ENCODE peak calls at places on chromosomes 2 and 18, in five cellular contexts. One of them, this sample, is unnamed.

GRCh38 chr2:218230882-218231281 is 13.9 kb downstream of the ARPC2 start:
- DNase-seq in AG09319: no peak
- DNase-seq in psoas muscle: no peak
- DNase-seq in GM13977: no peak
- DNase-seq in HFF-Myc: no peak
- DNase-seq in this sample: no peak

GRCh38 chr2:63060079-63060482 is 9.5 kb downstream of the OTX1 start:
- DNase-seq in AG09319: no peak
- DNase-seq in psoas muscle: no peak
- DNase-seq in GM13977: peak
- DNase-seq in HFF-Myc: no peak
- DNase-seq in this sample: no peak

GRCh38 chr18:41753826-41754225 is 201.2 kb upstream of the PIK3C3 start:
- DNase-seq in AG09319: no peak
- DNase-seq in psoas muscle: no peak
- DNase-seq in GM13977: no peak
- DNase-seq in HFF-Myc: no peak
- DNase-seq in this sample: no peak

GRCh38 chr18:46002934-46003333 is 35.8 kb upstream of the EPG5 start:
- DNase-seq in AG09319: no peak
- DNase-seq in psoas muscle: no peak
- DNase-seq in GM13977: no peak
- DNase-seq in HFF-Myc: no peak
- DNase-seq in this sample: no peak

GRCh38 chr18:49055787-49056186 is 105.0 kb upstream of the SMAD7 start:
- DNase-seq in AG09319: no peak
- DNase-seq in psoas muscle: peak
- DNase-seq in GM13977: peak
- DNase-seq in HFF-Myc: no peak
- DNase-seq in this sample: no peak

GRCh38 chr2:239253705-239254104 is 147.1 kb downstream of the HDAC4 start:
- DNase-seq in AG09319: no peak
- DNase-seq in psoas muscle: no peak
- DNase-seq in GM13977: no peak
- DNase-seq in HFF-Myc: no peak
- DNase-seq in this sample: no peak

GRCh38 chr2:224754129-224754528 is 38.0 kb upstream of the CCDC195 start:
- DNase-seq in AG09319: peak
- DNase-seq in psoas muscle: no peak
- DNase-seq in GM13977: no peak
- DNase-seq in HFF-Myc: peak
- DNase-seq in this sample: no peak

GRCh38 chr2:45963816-45964215 is 312.3 kb downstream of the PRKCE start:
- DNase-seq in AG09319: no peak
- DNase-seq in psoas muscle: no peak
- DNase-seq in GM13977: no peak
- DNase-seq in HFF-Myc: no peak
- DNase-seq in this sample: no peak

GRCh38 chr2:180038997-180039396 is 31.9 kb upstream of the CWC22 start:
- DNase-seq in AG09319: no peak
- DNase-seq in psoas muscle: no peak
- DNase-seq in GM13977: no peak
- DNase-seq in HFF-Myc: no peak
- DNase-seq in this sample: no peak

GRCh38 chr2:180046202-180046601 is 39.1 kb upstream of the CWC22 start:
- DNase-seq in AG09319: no peak
- DNase-seq in psoas muscle: no peak
- DNase-seq in GM13977: no peak
- DNase-seq in HFF-Myc: no peak
- DNase-seq in this sample: no peak

GRCh38 chr2:180040146-180040925 is 33.2 kb upstream of the CWC22 start:
- DNase-seq in AG09319: peak
- DNase-seq in psoas muscle: no peak
- DNase-seq in GM13977: no peak
- DNase-seq in HFF-Myc: peak
- DNase-seq in this sample: no peak
- TF ChIP-seq CTCF in AG09319: peak
- TF ChIP-seq CTCF in psoas muscle: no peak
- TF ChIP-seq CTCF in GM13977: no peak
- TF ChIP-seq CTCF in HFF-Myc: no peak
- TF ChIP-seq CTCF in this sample: no peak

GRCh38 chr2:226932443-226932842 is 96.6 kb downstream of the RHBDD1 start:
- DNase-seq in AG09319: no peak
- DNase-seq in psoas muscle: no peak
- DNase-seq in GM13977: no peak
- DNase-seq in HFF-Myc: no peak
- DNase-seq in this sample: no peak
- TF ChIP-seq CTCF in AG09319: no peak
- TF ChIP-seq CTCF in psoas muscle: no peak
- TF ChIP-seq CTCF in GM13977: no peak
- TF ChIP-seq CTCF in HFF-Myc: no peak
- TF ChIP-seq CTCF in this sample: no peak

DNA sequence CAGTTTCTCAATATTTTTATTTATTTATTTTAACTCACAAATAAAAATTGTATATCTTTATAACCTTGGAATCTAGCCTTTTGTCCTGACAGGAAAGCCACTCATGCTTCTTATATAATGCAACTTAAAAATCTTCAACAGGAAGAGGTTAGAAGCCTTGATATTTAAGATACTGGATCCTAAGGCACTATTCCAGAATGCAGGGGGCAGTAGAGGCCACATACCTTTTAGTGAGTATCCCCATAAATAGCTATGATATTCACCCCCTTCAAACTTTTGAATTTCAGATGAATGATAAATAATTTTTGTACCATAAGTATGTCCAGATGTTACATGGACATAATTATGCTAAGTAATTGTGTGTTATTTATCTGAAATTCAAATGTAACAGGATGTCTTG is 592.7 kb upstream of the VRK2 start:
- DNase-seq in AG09319: no peak
- DNase-seq in psoas muscle: no peak
- DNase-seq in GM13977: no peak
- DNase-seq in HFF-Myc: no peak
- DNase-seq in this sample: no peak
- TF ChIP-seq CTCF in AG09319: no peak
- TF ChIP-seq CTCF in psoas muscle: no peak
- TF ChIP-seq CTCF in GM13977: peak
- TF ChIP-seq CTCF in HFF-Myc: no peak
- TF ChIP-seq CTCF in this sample: peak

GRCh38 chr2:185208261-185208660 is 530.3 kb upstream of the FSIP2 start:
- DNase-seq in AG09319: no peak
- DNase-seq in psoas muscle: no peak
- DNase-seq in GM13977: no peak
- DNase-seq in HFF-Myc: no peak
- DNase-seq in this sample: peak
- TF ChIP-seq CTCF in AG09319: no peak
- TF ChIP-seq CTCF in psoas muscle: peak
- TF ChIP-seq CTCF in GM13977: peak
- TF ChIP-seq CTCF in HFF-Myc: no peak
- TF ChIP-seq CTCF in this sample: peak

GRCh38 chr18:60209042-60209441 is 163.5 kb downstream of the MC4R start:
- DNase-seq in AG09319: no peak
- DNase-seq in psoas muscle: no peak
- DNase-seq in GM13977: no peak
- DNase-seq in HFF-Myc: no peak
- DNase-seq in this sample: no peak
- TF ChIP-seq CTCF in AG09319: no peak
- TF ChIP-seq CTCF in psoas muscle: no peak
- TF ChIP-seq CTCF in GM13977: no peak
- TF ChIP-seq CTCF in HFF-Myc: no peak
- TF ChIP-seq CTCF in this sample: no peak

GRCh38 chr2:156005531-156005930 is 327.0 kb downstream of the NR4A2 start:
- DNase-seq in AG09319: no peak
- DNase-seq in psoas muscle: no peak
- DNase-seq in GM13977: no peak
- DNase-seq in HFF-Myc: no peak
- DNase-seq in this sample: no peak
- TF ChIP-seq CTCF in AG09319: no peak
- TF ChIP-seq CTCF in psoas muscle: no peak
- TF ChIP-seq CTCF in GM13977: no peak
- TF ChIP-seq CTCF in HFF-Myc: no peak
- TF ChIP-seq CTCF in this sample: no peak